ENCODE peak calls at places on chromosomes 5 and 9, in seven cellular contexts. One of them, this sample, is unnamed.

GRCh38 chr9:107472581-107473335 is 16.8 kb downstream of the KLF4 start:
- DNase-seq in fibroblast of pulmonary artery: no peak
- DNase-seq in SK-N-SH: no peak
- DNase-seq in astrocyte of the spinal cord: no peak
- DNase-seq in CD8-positive, alpha-beta T cell: no peak
- DNase-seq in astrocyte: no peak
- DNase-seq in thoracic aorta: no peak
- DNase-seq in this sample: no peak

GRCh38 chr9:125743687-125744428 is 3.3 kb upstream of the PBX3 start:
- DNase-seq in SK-N-SH: no peak
- DNase-seq in fibroblast of pulmonary artery: no peak
- DNase-seq in thoracic aorta: no peak
- DNase-seq in CD8-positive, alpha-beta T cell: no peak
- DNase-seq in astrocyte: no peak
- DNase-seq in astrocyte of the spinal cord: no peak
- DNase-seq in this sample: no peak

GRCh38 chr9:85040806-85041575 is 371.5 kb downstream of the NTRK2 start:
- DNase-seq in thoracic aorta: no peak
- DNase-seq in SK-N-SH: no peak
- DNase-seq in CD8-positive, alpha-beta T cell: no peak
- DNase-seq in astrocyte of the spinal cord: peak
- DNase-seq in astrocyte: peak
- DNase-seq in fibroblast of pulmonary artery: peak
- DNase-seq in this sample: no peak

GRCh38 chr9:108442604-108443277 is 413.0 kb downstream of the ACTL7B start:
- DNase-seq in SK-N-SH: no peak
- DNase-seq in CD8-positive, alpha-beta T cell: no peak
- DNase-seq in astrocyte: no peak
- DNase-seq in fibroblast of pulmonary artery: no peak
- DNase-seq in astrocyte of the spinal cord: no peak
- DNase-seq in thoracic aorta: no peak
- DNase-seq in this sample: no peak

GRCh38 chr5:170861855-170862766 is at the start of gene RANBP17:
- DNase-seq in SK-N-SH: peak
- DNase-seq in astrocyte of the spinal cord: peak
- DNase-seq in CD8-positive, alpha-beta T cell: no peak
- DNase-seq in thoracic aorta: no peak
- DNase-seq in astrocyte: peak
- DNase-seq in fibroblast of pulmonary artery: peak
- DNase-seq in this sample: peak

GRCh38 chr9:108272350-108272899 is 583.4 kb downstream of the ACTL7B start:
- DNase-seq in astrocyte of the spinal cord: peak
- DNase-seq in thoracic aorta: no peak
- DNase-seq in astrocyte: no peak
- DNase-seq in SK-N-SH: peak
- DNase-seq in CD8-positive, alpha-beta T cell: no peak
- DNase-seq in fibroblast of pulmonary artery: peak
- DNase-seq in this sample: no peak

GRCh38 chr5:35151151-35151920 is 79.0 kb downstream of the PRLR start:
- DNase-seq in astrocyte of the spinal cord: no peak
- DNase-seq in fibroblast of pulmonary artery: peak
- DNase-seq in SK-N-SH: no peak
- DNase-seq in CD8-positive, alpha-beta T cell: no peak
- DNase-seq in astrocyte: no peak
- DNase-seq in thoracic aorta: no peak
- DNase-seq in this sample: no peak

GRCh38 chr5:172444110-172444510 is 10.2 kb downstream of the SH3PXD2B start:
- DNase-seq in CD8-positive, alpha-beta T cell: no peak
- DNase-seq in astrocyte: peak
- DNase-seq in astrocyte of the spinal cord: peak
- DNase-seq in fibroblast of pulmonary artery: peak
- DNase-seq in SK-N-SH: no peak
- DNase-seq in thoracic aorta: no peak
- DNase-seq in this sample: no peak

GRCh38 chr9:5953743-5954707 is 61.4 kb downstream of the RANBP6 start:
- DNase-seq in astrocyte: no peak
- DNase-seq in CD8-positive, alpha-beta T cell: no peak
- DNase-seq in fibroblast of pulmonary artery: peak
- DNase-seq in SK-N-SH: no peak
- DNase-seq in thoracic aorta: no peak
- DNase-seq in astrocyte of the spinal cord: no peak
- DNase-seq in this sample: no peak

GRCh38 chr5:28574616-28575015 is 1536.2 kb upstream of the CDH9 start:
- DNase-seq in astrocyte: no peak
- DNase-seq in thoracic aorta: no peak
- DNase-seq in astrocyte of the spinal cord: peak
- DNase-seq in CD8-positive, alpha-beta T cell: no peak
- DNase-seq in SK-N-SH: no peak
- DNase-seq in fibroblast of pulmonary artery: no peak
- DNase-seq in this sample: no peak

GRCh38 chr5:30908356-30908755 is 285.1 kb upstream of the CDH6 start:
- DNase-seq in CD8-positive, alpha-beta T cell: no peak
- DNase-seq in astrocyte of the spinal cord: no peak
- DNase-seq in astrocyte: peak
- DNase-seq in fibroblast of pulmonary artery: no peak
- DNase-seq in SK-N-SH: no peak
- DNase-seq in thoracic aorta: no peak
- DNase-seq in this sample: no peak

GRCh38 chr5:143376195-143376772 is 27.2 kb downstream of the NR3C1 start:
- DNase-seq in fibroblast of pulmonary artery: no peak
- DNase-seq in astrocyte of the spinal cord: no peak
- DNase-seq in astrocyte: no peak
- DNase-seq in CD8-positive, alpha-beta T cell: no peak
- DNase-seq in SK-N-SH: no peak
- DNase-seq in thoracic aorta: no peak
- DNase-seq in this sample: no peak

GRCh38 chr9:116753389-116753788 is 66.3 kb downstream of the TRIM32 start:
- DNase-seq in astrocyte: no peak
- DNase-seq in thoracic aorta: no peak
- DNase-seq in SK-N-SH: no peak
- DNase-seq in CD8-positive, alpha-beta T cell: no peak
- DNase-seq in fibroblast of pulmonary artery: no peak
- DNase-seq in astrocyte of the spinal cord: no peak
- DNase-seq in this sample: no peak

GRCh38 chr5:10719965-10720364 is 41.1 kb downstream of the DAP start:
- DNase-seq in fibroblast of pulmonary artery: peak
- DNase-seq in astrocyte: peak
- DNase-seq in thoracic aorta: no peak
- DNase-seq in SK-N-SH: no peak
- DNase-seq in CD8-positive, alpha-beta T cell: no peak
- DNase-seq in astrocyte of the spinal cord: peak
- DNase-seq in this sample: no peak

GRCh38 chr5:14268236-14268701 is 125.1 kb downstream of the TRIO start:
- DNase-seq in thoracic aorta: peak
- DNase-seq in CD8-positive, alpha-beta T cell: no peak
- DNase-seq in astrocyte: peak
- DNase-seq in SK-N-SH: no peak
- DNase-seq in fibroblast of pulmonary artery: peak
- DNase-seq in astrocyte of the spinal cord: peak
- DNase-seq in this sample: peak

GRCh38 chr9:17116400-17116837 is 18.4 kb upstream of the CNTLN start:
- DNase-seq in astrocyte: peak
- DNase-seq in thoracic aorta: no peak
- DNase-seq in SK-N-SH: peak
- DNase-seq in fibroblast of pulmonary artery: peak
- DNase-seq in CD8-positive, alpha-beta T cell: no peak
- DNase-seq in astrocyte of the spinal cord: peak
- DNase-seq in this sample: no peak

GRCh38 chr5:39716532-39716971 is 291.8 kb upstream of the DAB2 start:
- DNase-seq in thoracic aorta: no peak
- DNase-seq in CD8-positive, alpha-beta T cell: no peak
- DNase-seq in astrocyte: peak
- DNase-seq in astrocyte of the spinal cord: peak
- DNase-seq in fibroblast of pulmonary artery: peak
- DNase-seq in SK-N-SH: peak
- DNase-seq in this sample: no peak

GRCh38 chr9:89498845-89499480 is 1.1 kb upstream of the SEMA4D start:
- DNase-seq in astrocyte of the spinal cord: no peak
- DNase-seq in SK-N-SH: no peak
- DNase-seq in CD8-positive, alpha-beta T cell: peak
- DNase-seq in thoracic aorta: no peak
- DNase-seq in astrocyte: no peak
- DNase-seq in fibroblast of pulmonary artery: no peak
- DNase-seq in this sample: no peak

GRCh38 chr5:63931841-63932240 is 30.4 kb downstream of the HTR1A start:
- DNase-seq in astrocyte: no peak
- DNase-seq in fibroblast of pulmonary artery: no peak
- DNase-seq in astrocyte of the spinal cord: no peak
- DNase-seq in CD8-positive, alpha-beta T cell: no peak
- DNase-seq in thoracic aorta: no peak
- DNase-seq in SK-N-SH: no peak
- DNase-seq in this sample: no peak

GRCh38 chr5:122408592-122409219 is 96.7 kb downstream of the SNCAIP start:
- DNase-seq in SK-N-SH: no peak
- DNase-seq in CD8-positive, alpha-beta T cell: no peak
- DNase-seq in thoracic aorta: no peak
- DNase-seq in fibroblast of pulmonary artery: no peak
- DNase-seq in astrocyte: peak
- DNase-seq in astrocyte of the spinal cord: peak
- DNase-seq in this sample: no peak

GRCh38 chr5:163445345-163445744 is 8.0 kb downstream of the CCNG1 start:
- DNase-seq in SK-N-SH: no peak
- DNase-seq in astrocyte of the spinal cord: no peak
- DNase-seq in CD8-positive, alpha-beta T cell: no peak
- DNase-seq in astrocyte: no peak
- DNase-seq in thoracic aorta: no peak
- DNase-seq in fibroblast of pulmonary artery: no peak
- DNase-seq in this sample: no peak

GRCh38 chr9:16816006-16816405 is 54.5 kb downstream of the BNC2 start:
- DNase-seq in astrocyte of the spinal cord: no peak
- DNase-seq in SK-N-SH: no peak
- DNase-seq in fibroblast of pulmonary artery: no peak
- DNase-seq in CD8-positive, alpha-beta T cell: no peak
- DNase-seq in astrocyte: no peak
- DNase-seq in thoracic aorta: no peak
- DNase-seq in this sample: no peak

GRCh38 chr5:132540764-132541163 is 2.6 kb downstream of the IL5 start:
- DNase-seq in astrocyte of the spinal cord: no peak
- DNase-seq in SK-N-SH: no peak
- DNase-seq in thoracic aorta: no peak
- DNase-seq in astrocyte: no peak
- DNase-seq in CD8-positive, alpha-beta T cell: no peak
- DNase-seq in fibroblast of pulmonary artery: no peak
- DNase-seq in this sample: no peak

GRCh38 chr5:31726952-31727351 is 88.0 kb downstream of the PDZD2 start:
- DNase-seq in astrocyte of the spinal cord: no peak
- DNase-seq in SK-N-SH: no peak
- DNase-seq in thoracic aorta: no peak
- DNase-seq in CD8-positive, alpha-beta T cell: no peak
- DNase-seq in fibroblast of pulmonary artery: no peak
- DNase-seq in astrocyte: no peak
- DNase-seq in this sample: no peak

GRCh38 chr9:7489018-7489417 is 310.6 kb downstream of the DMAC1 start:
- DNase-seq in astrocyte: no peak
- DNase-seq in fibroblast of pulmonary artery: no peak
- DNase-seq in astrocyte of the spinal cord: no peak
- DNase-seq in CD8-positive, alpha-beta T cell: no peak
- DNase-seq in thoracic aorta: no peak
- DNase-seq in SK-N-SH: peak
- DNase-seq in this sample: no peak

GRCh38 chr5:153941265-153941664 is 97.4 kb downstream of the FAM114A2 start:
- DNase-seq in CD8-positive, alpha-beta T cell: no peak
- DNase-seq in SK-N-SH: no peak
- DNase-seq in astrocyte of the spinal cord: no peak
- DNase-seq in thoracic aorta: no peak
- DNase-seq in astrocyte: no peak
- DNase-seq in fibroblast of pulmonary artery: no peak
- DNase-seq in this sample: no peak

GRCh38 chr5:86170194-86170593 is 447.5 kb upstream of the COX7C start:
- DNase-seq in astrocyte: no peak
- DNase-seq in fibroblast of pulmonary artery: no peak
- DNase-seq in CD8-positive, alpha-beta T cell: no peak
- DNase-seq in astrocyte of the spinal cord: no peak
- DNase-seq in thoracic aorta: no peak
- DNase-seq in SK-N-SH: no peak
- DNase-seq in this sample: no peak

GRCh38 chr5:86175224-86175623 is 442.5 kb upstream of the COX7C start:
- DNase-seq in fibroblast of pulmonary artery: no peak
- DNase-seq in astrocyte: no peak
- DNase-seq in astrocyte of the spinal cord: no peak
- DNase-seq in SK-N-SH: no peak
- DNase-seq in thoracic aorta: no peak
- DNase-seq in CD8-positive, alpha-beta T cell: no peak
- DNase-seq in this sample: no peak
- TF ChIP-seq CTCF in fibroblast of pulmonary artery: no peak
- TF ChIP-seq CTCF in astrocyte: no peak
- TF ChIP-seq CTCF in astrocyte of the spinal cord: no peak
- TF ChIP-seq CTCF in SK-N-SH: no peak
- TF ChIP-seq CTCF in thoracic aorta: no peak
- TF ChIP-seq CTCF in CD8-positive, alpha-beta T cell: no peak
- TF ChIP-seq CTCF in this sample: no peak

DNA sequence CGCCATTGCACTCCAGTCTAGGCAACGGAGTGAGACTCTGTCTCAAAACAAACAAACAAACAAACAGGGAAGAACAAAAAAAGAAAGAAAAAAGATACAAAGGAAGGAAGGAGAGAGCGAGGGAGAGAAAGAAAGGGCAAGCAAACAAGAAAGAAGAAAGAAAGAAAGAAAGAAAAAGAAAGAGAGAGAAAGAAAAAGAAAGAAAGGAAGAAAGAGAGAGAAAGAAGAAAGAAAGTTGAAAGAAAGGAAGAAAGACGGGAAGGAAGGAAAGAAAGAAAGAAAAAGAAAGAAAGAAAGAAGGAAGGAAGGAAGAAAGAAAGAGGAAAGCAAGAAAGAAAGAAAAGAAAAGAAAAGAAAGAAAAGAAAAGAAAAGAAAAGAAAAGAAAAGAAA is 13.1 kb upstream of the ALDOB start:
- DNase-seq in fibroblast of pulmonary artery: no peak
- DNase-seq in SK-N-SH: no peak
- DNase-seq in thoracic aorta: no peak
- DNase-seq in astrocyte of the spinal cord: no peak
- DNase-seq in CD8-positive, alpha-beta T cell: no peak
- DNase-seq in astrocyte: no peak
- DNase-seq in this sample: no peak
- H3K4me3 ChIP-seq in fibroblast of pulmonary artery: no peak
- H3K4me3 ChIP-seq in SK-N-SH: no peak
- H3K4me3 ChIP-seq in thoracic aorta: peak
- H3K4me3 ChIP-seq in astrocyte of the spinal cord: no peak
- H3K4me3 ChIP-seq in CD8-positive, alpha-beta T cell: no peak
- H3K4me3 ChIP-seq in astrocyte: no peak
- H3K4me3 ChIP-seq in this sample: no peak

DNA sequence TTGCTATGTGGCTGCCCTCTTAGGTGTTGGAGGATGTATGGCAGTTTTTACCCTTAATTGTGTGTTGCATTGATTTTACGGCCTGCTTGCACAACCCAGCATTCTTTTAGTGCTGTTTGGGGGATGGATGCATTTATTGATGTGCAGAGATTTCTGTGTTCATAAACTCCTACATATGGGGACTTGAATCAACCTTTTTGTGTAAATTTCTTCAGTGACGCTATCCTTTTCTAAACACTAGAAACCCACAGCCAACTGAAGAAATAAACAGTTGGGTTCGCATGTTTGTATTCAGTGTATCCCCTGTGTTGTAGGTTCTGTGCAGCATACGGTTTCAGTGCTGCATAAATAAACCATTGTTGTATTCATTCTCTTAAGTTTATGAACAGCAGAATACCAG is 263.6 kb downstream of the RASEF start:
- DNase-seq in CD8-positive, alpha-beta T cell: no peak
- DNase-seq in astrocyte: peak
- DNase-seq in SK-N-SH: no peak
- DNase-seq in astrocyte of the spinal cord: peak
- DNase-seq in fibroblast of pulmonary artery: no peak
- DNase-seq in thoracic aorta: no peak
- DNase-seq in this sample: no peak
- TF ChIP-seq CTCF in CD8-positive, alpha-beta T cell: no peak
- TF ChIP-seq CTCF in astrocyte: no peak
- TF ChIP-seq CTCF in SK-N-SH: no peak
- TF ChIP-seq CTCF in astrocyte of the spinal cord: no peak
- TF ChIP-seq CTCF in fibroblast of pulmonary artery: no peak
- TF ChIP-seq CTCF in thoracic aorta: no peak
- TF ChIP-seq CTCF in this sample: no peak

GRCh38 chr5:1106385-1107166 is 5.3 kb downstream of the SLC12A7 start:
- DNase-seq in thoracic aorta: no peak
- DNase-seq in astrocyte: no peak
- DNase-seq in SK-N-SH: no peak
- DNase-seq in CD8-positive, alpha-beta T cell: no peak
- DNase-seq in fibroblast of pulmonary artery: no peak
- DNase-seq in astrocyte of the spinal cord: no peak
- DNase-seq in this sample: no peak
- H3K4me3 ChIP-seq in thoracic aorta: no peak
- H3K4me3 ChIP-seq in astrocyte: no peak
- H3K4me3 ChIP-seq in SK-N-SH: no peak
- H3K4me3 ChIP-seq in CD8-positive, alpha-beta T cell: peak
- H3K4me3 ChIP-seq in fibroblast of pulmonary artery: no peak
- H3K4me3 ChIP-seq in astrocyte of the spinal cord: no peak
- H3K4me3 ChIP-seq in this sample: no peak